ENCODE peak calls at places on chromosome 20, in five cellular contexts. One of them, this sample, is unnamed.

GRCh38 chr20:56420028-56420427 is 8.0 kb downstream of the CASS4 start:
- DNase-seq in fibroblast of lung: no peak
- DNase-seq in SJSA1: no peak
- DNase-seq in Karpas-422: no peak
- DNase-seq in ovary: no peak
- DNase-seq in this sample: no peak

GRCh38 chr20:3180319-3180718 is 7.0 kb upstream of the LZTS3 start:
- DNase-seq in ovary: no peak
- DNase-seq in Karpas-422: no peak
- DNase-seq in SJSA1: no peak
- DNase-seq in fibroblast of lung: no peak
- DNase-seq in this sample: no peak

GRCh38 chr20:10250902-10251301 is 32.3 kb downstream of the SNAP25 start:
- DNase-seq in fibroblast of lung: no peak
- DNase-seq in Karpas-422: no peak
- DNase-seq in ovary: no peak
- DNase-seq in SJSA1: no peak
- DNase-seq in this sample: no peak

GRCh38 chr20:26167499-26167898 is 470.8 kb upstream of the ZNF337 start:
- DNase-seq in ovary: no peak
- DNase-seq in Karpas-422: no peak
- DNase-seq in SJSA1: peak; percentile 57
- DNase-seq in fibroblast of lung: no peak
- DNase-seq in this sample: peak; percentile 23

GRCh38 chr20:44572551-44573500 is 9.6 kb upstream of the PKIG start:
- DNase-seq in ovary: peak; percentile 35
- DNase-seq in fibroblast of lung: peak; percentile 84
- DNase-seq in SJSA1: peak; percentile 93
- DNase-seq in Karpas-422: peak; percentile 40
- DNase-seq in this sample: peak; percentile 95

GRCh38 chr20:13105864-13106457 is 97.2 kb downstream of the SPTLC3 start:
- DNase-seq in ovary: no peak
- DNase-seq in fibroblast of lung: peak; percentile 71
- DNase-seq in Karpas-422: peak; percentile 78
- DNase-seq in SJSA1: peak; percentile 33
- DNase-seq in this sample: no peak

GRCh38 chr20:24998631-24999445 is 6.3 kb upstream of the APMAP start:
- DNase-seq in SJSA1: no peak
- DNase-seq in ovary: peak; percentile 2
- DNase-seq in Karpas-422: peak; percentile 50
- DNase-seq in fibroblast of lung: no peak
- DNase-seq in this sample: no peak

GRCh38 chr20:11443382-11444119 is 474.1 kb upstream of the BTBD3 start:
- DNase-seq in ovary: no peak
- DNase-seq in SJSA1: no peak
- DNase-seq in Karpas-422: no peak
- DNase-seq in fibroblast of lung: no peak
- DNase-seq in this sample: no peak

GRCh38 chr20:58048096-58048702 is 180.3 kb downstream of the ANKRD60 start:
- DNase-seq in ovary: peak; percentile 28
- DNase-seq in Karpas-422: peak; percentile 47
- DNase-seq in fibroblast of lung: peak; percentile 11
- DNase-seq in SJSA1: peak; percentile 16
- DNase-seq in this sample: peak; percentile 5

GRCh38 chr20:6126846-6127245 is 4.0 kb upstream of the FERMT1 start:
- DNase-seq in Karpas-422: no peak
- DNase-seq in ovary: no peak
- DNase-seq in fibroblast of lung: no peak
- DNase-seq in SJSA1: no peak
- DNase-seq in this sample: peak; percentile 66

GRCh38 chr20:14288341-14289330 is 48.8 kb downstream of the FLRT3 start:
- DNase-seq in fibroblast of lung: peak; percentile 12
- DNase-seq in Karpas-422: no peak
- DNase-seq in ovary: no peak
- DNase-seq in SJSA1: peak; percentile 2
- DNase-seq in this sample: peak; percentile 99

GRCh38 chr20:38723069-38723981 is 961 bp upstream of the SLC32A1 start:
- DNase-seq in fibroblast of lung: peak; percentile 23
- DNase-seq in Karpas-422: no peak
- DNase-seq in SJSA1: no peak
- DNase-seq in ovary: no peak
- DNase-seq in this sample: no peak

GRCh38 chr20:32037929-32038328 is 14.1 kb upstream of the HCK start:
- DNase-seq in Karpas-422: peak; percentile 60
- DNase-seq in SJSA1: no peak
- DNase-seq in fibroblast of lung: peak; percentile 62
- DNase-seq in ovary: no peak
- DNase-seq in this sample: peak; percentile 32

GRCh38 chr20:50931048-50931305 is 260 bp downstream of the ADNP start:
- DNase-seq in SJSA1: no peak
- DNase-seq in fibroblast of lung: no peak
- DNase-seq in Karpas-422: no peak
- DNase-seq in ovary: no peak
- DNase-seq in this sample: no peak

GRCh38 chr20:59221049-59221748 is 57.6 kb downstream of the ZNF831 start:
- DNase-seq in fibroblast of lung: no peak
- DNase-seq in ovary: no peak
- DNase-seq in Karpas-422: no peak
- DNase-seq in SJSA1: no peak
- DNase-seq in this sample: no peak

GRCh38 chr20:45157977-45158376 is 16.7 kb upstream of the PI3 start:
- DNase-seq in ovary: no peak
- DNase-seq in fibroblast of lung: peak; percentile 78
- DNase-seq in Karpas-422: no peak
- DNase-seq in SJSA1: no peak
- DNase-seq in this sample: peak; percentile 80

GRCh38 chr20:43448748-43449535 is 8.8 kb upstream of the SRSF6 start:
- DNase-seq in SJSA1: no peak
- DNase-seq in fibroblast of lung: peak; percentile 33
- DNase-seq in Karpas-422: peak; percentile 73
- DNase-seq in ovary: no peak
- DNase-seq in this sample: peak; percentile 10

GRCh38 chr20:2751347-2751867 is 49.0 kb downstream of the CPXM1 start:
- DNase-seq in Karpas-422: no peak
- DNase-seq in SJSA1: peak; percentile 20
- DNase-seq in ovary: peak; percentile 20
- DNase-seq in fibroblast of lung: no peak
- DNase-seq in this sample: no peak

GRCh38 chr20:7291946-7292345 is 524.5 kb downstream of the BMP2 start:
- DNase-seq in SJSA1: no peak
- DNase-seq in fibroblast of lung: no peak
- DNase-seq in Karpas-422: no peak
- DNase-seq in ovary: no peak
- DNase-seq in this sample: no peak

GRCh38 chr20:347640-348484 is 951 bp downstream of the NRSN2 start:
- DNase-seq in SJSA1: peak; percentile 89
- DNase-seq in Karpas-422: peak; percentile 98
- DNase-seq in fibroblast of lung: peak; percentile 96
- DNase-seq in ovary: peak; percentile 99
- DNase-seq in this sample: no peak

DNA sequence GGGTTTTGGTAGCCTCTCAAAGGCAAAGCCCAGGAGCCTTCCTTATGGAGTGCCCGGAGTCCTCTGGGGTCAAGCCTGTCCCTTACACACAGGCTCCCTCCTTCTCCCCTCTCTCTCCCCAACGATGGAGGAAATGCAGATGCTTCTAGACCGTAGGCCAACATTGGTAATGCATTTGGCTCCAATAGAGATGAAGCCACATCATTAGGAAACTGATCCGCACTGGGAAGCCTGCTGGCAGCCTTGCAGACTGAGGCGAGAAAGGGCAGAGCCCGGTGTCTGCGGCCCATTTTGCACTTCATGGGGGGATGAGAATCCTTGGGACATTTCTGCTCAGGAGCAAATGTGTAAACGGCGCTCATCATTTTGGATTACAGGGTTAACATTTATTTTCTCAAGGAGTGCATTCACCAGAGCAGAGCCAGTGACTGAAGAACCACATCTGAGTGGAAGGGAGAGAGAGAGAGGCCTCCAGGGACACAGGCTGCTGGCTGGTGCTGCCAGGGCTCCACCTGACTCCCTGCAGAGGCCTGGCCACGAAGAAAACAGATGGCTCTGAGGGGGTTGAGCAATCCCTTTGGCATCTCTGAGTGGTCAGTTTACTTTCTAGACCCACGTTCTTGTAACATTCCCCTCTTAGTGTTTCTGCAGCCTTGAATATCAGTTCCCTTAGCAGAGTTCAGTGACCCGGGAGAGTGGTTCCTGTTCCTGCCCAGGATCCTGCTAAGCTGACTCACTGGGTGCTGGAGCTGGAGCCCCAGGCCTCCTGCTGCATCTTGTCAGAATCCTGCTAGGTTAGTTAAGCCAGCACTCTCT is 4.4 kb upstream of the CST3 start:
- DNase-seq in Karpas-422: no peak
- DNase-seq in ovary: peak; percentile 71
- DNase-seq in SJSA1: no peak
- DNase-seq in fibroblast of lung: peak; percentile 89
- DNase-seq in this sample: peak; percentile 71
- H3K27ac ChIP-seq in Karpas-422: no peak overlapping the region
- H3K27ac ChIP-seq in ovary: peak overlapping the region; percentile 6
- H3K27ac ChIP-seq in SJSA1: no peak overlapping the region
- H3K27ac ChIP-seq in fibroblast of lung: no peak overlapping the region
- H3K27ac ChIP-seq in this sample: no peak overlapping the region

GRCh38 chr20:62800314-62801259 is 4.0 kb upstream of the OGFR start:
- DNase-seq in Karpas-422: no peak
- DNase-seq in ovary: no peak
- DNase-seq in fibroblast of lung: no peak
- DNase-seq in SJSA1: no peak
- DNase-seq in this sample: no peak

GRCh38 chr20:62802026-62802712 is 2.5 kb upstream of the OGFR start:
- DNase-seq in Karpas-422: peak; percentile 40
- DNase-seq in SJSA1: no peak
- DNase-seq in fibroblast of lung: no peak
- DNase-seq in ovary: no peak
- DNase-seq in this sample: no peak

GRCh38 chr20:62799459-62799858 is 3.2 kb downstream of the MRGBP start:
- DNase-seq in SJSA1: no peak
- DNase-seq in Karpas-422: no peak
- DNase-seq in ovary: no peak
- DNase-seq in fibroblast of lung: no peak
- DNase-seq in this sample: no peak

GRCh38 chr20:62799873-62800272 is 3.6 kb downstream of the MRGBP start:
- DNase-seq in fibroblast of lung: no peak
- DNase-seq in Karpas-422: no peak
- DNase-seq in ovary: no peak
- DNase-seq in SJSA1: no peak
- DNase-seq in this sample: no peak

DNA sequence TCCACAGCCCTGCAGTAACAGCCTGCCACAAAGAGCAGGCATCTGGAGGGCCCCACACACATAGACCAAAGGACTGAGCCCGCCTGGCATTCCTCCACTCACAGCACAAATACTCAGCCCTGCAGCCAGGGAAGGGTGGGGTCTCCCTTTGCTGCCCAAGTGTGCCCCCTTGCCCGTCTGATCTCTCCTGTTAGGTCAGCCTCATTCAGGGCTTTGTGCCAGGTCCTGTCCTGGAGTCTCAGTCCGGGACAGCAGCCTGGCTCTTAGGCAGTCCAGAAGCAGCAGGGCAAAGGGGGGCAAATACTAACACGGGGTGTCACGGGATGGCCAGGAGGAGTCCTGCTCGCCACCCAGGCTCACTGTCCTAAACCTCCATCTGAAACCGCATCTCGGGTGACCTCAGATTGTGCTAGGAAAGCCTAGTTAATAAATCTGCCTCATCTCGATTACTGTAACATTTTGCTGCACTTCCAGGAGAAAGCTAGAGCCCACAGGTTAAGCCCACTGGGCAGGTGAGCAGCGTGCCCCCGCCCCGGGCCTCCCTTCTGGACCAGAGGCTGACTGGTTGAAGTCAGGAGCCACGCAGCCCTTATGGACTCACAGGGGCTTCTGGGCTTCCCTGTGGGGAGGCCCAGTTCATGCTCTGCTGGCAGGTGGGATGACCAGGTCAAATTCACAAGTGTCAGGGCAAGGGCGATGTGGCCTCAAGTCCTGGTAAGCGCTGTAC is 3.2 kb upstream of the OGFR start:
- DNase-seq in ovary: no peak
- DNase-seq in Karpas-422: peak; percentile 41
- DNase-seq in SJSA1: no peak
- DNase-seq in fibroblast of lung: no peak
- DNase-seq in this sample: no peak
- H3K27ac ChIP-seq in ovary: no peak overlapping the region
- H3K27ac ChIP-seq in Karpas-422: no peak overlapping the region
- H3K27ac ChIP-seq in SJSA1: no peak overlapping the region
- H3K27ac ChIP-seq in fibroblast of lung: no peak overlapping the region
- H3K27ac ChIP-seq in this sample: no peak overlapping the region

GRCh38 chr20:53768329-53768728 is 174.7 kb upstream of the ZNF217 start:
- DNase-seq in ovary: no peak
- DNase-seq in SJSA1: no peak
- DNase-seq in Karpas-422: no peak
- DNase-seq in fibroblast of lung: no peak
- DNase-seq in this sample: no peak

GRCh38 chr20:53764416-53764800 is 170.8 kb upstream of the ZNF217 start:
- DNase-seq in ovary: no peak
- DNase-seq in fibroblast of lung: no peak
- DNase-seq in Karpas-422: no peak
- DNase-seq in SJSA1: no peak
- DNase-seq in this sample: no peak

GRCh38 chr20:53760025-53760441 is 166.4 kb upstream of the ZNF217 start:
- DNase-seq in fibroblast of lung: no peak
- DNase-seq in SJSA1: no peak
- DNase-seq in Karpas-422: peak; percentile 42
- DNase-seq in ovary: no peak
- DNase-seq in this sample: no peak

GRCh38 chr20:53767206-53767924 is 173.7 kb upstream of the ZNF217 start:
- DNase-seq in ovary: no peak
- DNase-seq in Karpas-422: no peak
- DNase-seq in fibroblast of lung: no peak
- DNase-seq in SJSA1: no peak
- DNase-seq in this sample: no peak

DNA sequence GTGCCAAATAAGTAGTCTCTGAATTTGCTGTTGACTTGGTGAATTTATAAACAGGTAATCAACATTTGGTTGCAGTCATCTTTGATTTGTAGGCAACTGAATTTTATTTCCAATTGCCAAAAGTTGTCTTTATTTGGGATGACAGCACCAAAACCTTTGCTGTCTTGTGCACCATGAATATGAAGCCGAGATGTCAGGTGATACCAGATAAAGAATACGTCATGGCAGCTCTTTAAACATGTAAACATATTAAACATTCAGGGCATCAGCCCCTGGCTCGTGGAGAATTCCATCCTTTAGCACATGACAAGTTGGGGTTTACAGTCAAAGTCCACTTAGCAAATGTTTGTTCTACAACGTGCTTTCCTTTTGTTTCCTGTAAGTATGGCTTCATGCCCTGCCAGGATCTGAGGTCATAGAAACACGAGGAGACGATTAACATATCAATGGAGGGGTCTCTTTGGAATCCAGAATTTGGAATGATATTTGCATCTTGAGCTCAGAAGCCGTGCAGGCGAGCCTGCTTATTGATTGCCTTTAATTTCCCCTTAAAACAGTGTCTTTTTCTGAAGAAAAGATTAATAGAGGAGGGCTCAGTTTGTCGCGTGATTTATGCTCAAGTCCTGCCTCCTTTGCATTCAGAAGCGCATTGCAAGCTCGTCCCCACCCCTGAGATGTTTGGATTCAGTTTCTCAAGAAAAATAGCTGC is 170.2 kb upstream of the ZNF217 start:
- DNase-seq in SJSA1: peak; percentile 85
- DNase-seq in ovary: no peak
- DNase-seq in fibroblast of lung: peak; percentile 52
- DNase-seq in Karpas-422: no peak
- DNase-seq in this sample: no peak
- H3K27ac ChIP-seq in SJSA1: peak overlapping the region; percentile 80
- H3K27ac ChIP-seq in ovary: no peak overlapping the region
- H3K27ac ChIP-seq in fibroblast of lung: peak overlapping the region; percentile 40
- H3K27ac ChIP-seq in Karpas-422: no peak overlapping the region
- H3K27ac ChIP-seq in this sample: no peak overlapping the region

GRCh38 chr20:4691753-4692152 is 30.0 kb upstream of the PRND start:
- DNase-seq in SJSA1: no peak
- DNase-seq in fibroblast of lung: no peak
- DNase-seq in Karpas-422: no peak
- DNase-seq in ovary: no peak
- DNase-seq in this sample: no peak
- H3K27ac ChIP-seq in SJSA1: no peak overlapping the region
- H3K27ac ChIP-seq in fibroblast of lung: no peak overlapping the region
- H3K27ac ChIP-seq in Karpas-422: no peak overlapping the region
- H3K27ac ChIP-seq in ovary: no peak overlapping the region
- H3K27ac ChIP-seq in this sample: no peak overlapping the region

This sample was measured in foreskin keratinocyte.